ENCODE peak calls at places on chromosome 3, in nine cellular contexts. One of them, this sample, is unnamed.

GRCh38 chr3:65328148-65328547 is 640.3 kb upstream of the ADAMTS9 start:
- DNase-seq in OCI-LY7: no peak
- DNase-seq in stimulated activated CD4-positive, alpha-beta T cell treated with anti-CD3 and anti-CD28 coated beads, Interleukin-4, amount 100 ng/mL, for 48 hours: no peak
- DNase-seq in fibroblast of mammary gland: no peak
- DNase-seq in head of caudate nucleus: no peak
- DNase-seq in AG10803: no peak
- DNase-seq in GM03348: no peak
- DNase-seq in HT1080: no peak
- DNase-seq in AG08396: no peak
- DNase-seq in this sample: no peak

GRCh38 chr3:115322901-115323300 is 175.8 kb upstream of the ZBTB20 start:
- DNase-seq in OCI-LY7: no peak
- DNase-seq in HT1080: no peak
- DNase-seq in GM03348: no peak
- DNase-seq in AG08396: no peak
- DNase-seq in AG10803: no peak
- DNase-seq in head of caudate nucleus: no peak
- DNase-seq in stimulated activated CD4-positive, alpha-beta T cell treated with anti-CD3 and anti-CD28 coated beads, Interleukin-4, amount 100 ng/mL, for 48 hours: no peak
- DNase-seq in fibroblast of mammary gland: no peak
- DNase-seq in this sample: no peak

GRCh38 chr3:149703474-149703873 is 45.6 kb upstream of the WWTR1 start:
- DNase-seq in AG08396: no peak
- DNase-seq in head of caudate nucleus: no peak
- DNase-seq in OCI-LY7: no peak
- DNase-seq in HT1080: no peak
- DNase-seq in GM03348: peak; percentile 46
- DNase-seq in fibroblast of mammary gland: peak; percentile 98
- DNase-seq in AG10803: peak; percentile 94
- DNase-seq in stimulated activated CD4-positive, alpha-beta T cell treated with anti-CD3 and anti-CD28 coated beads, Interleukin-4, amount 100 ng/mL, for 48 hours: no peak
- DNase-seq in this sample: no peak

GRCh38 chr3:178369811-178370210 is 166.4 kb upstream of the KCNMB2 start:
- DNase-seq in HT1080: no peak
- DNase-seq in head of caudate nucleus: no peak
- DNase-seq in AG10803: no peak
- DNase-seq in fibroblast of mammary gland: no peak
- DNase-seq in stimulated activated CD4-positive, alpha-beta T cell treated with anti-CD3 and anti-CD28 coated beads, Interleukin-4, amount 100 ng/mL, for 48 hours: no peak
- DNase-seq in GM03348: no peak
- DNase-seq in OCI-LY7: no peak
- DNase-seq in AG08396: no peak
- DNase-seq in this sample: no peak

GRCh38 chr3:182671942-182672341 is 121.4 kb upstream of the ATP11B start:
- DNase-seq in AG10803: peak; percentile 81
- DNase-seq in stimulated activated CD4-positive, alpha-beta T cell treated with anti-CD3 and anti-CD28 coated beads, Interleukin-4, amount 100 ng/mL, for 48 hours: no peak
- DNase-seq in AG08396: no peak
- DNase-seq in HT1080: peak; percentile 49
- DNase-seq in OCI-LY7: no peak
- DNase-seq in head of caudate nucleus: peak; percentile 50
- DNase-seq in fibroblast of mammary gland: peak; percentile 59
- DNase-seq in GM03348: peak; percentile 35
- DNase-seq in this sample: no peak

GRCh38 chr3:179677884-179678283 is 25.0 kb downstream of the USP13 start:
- DNase-seq in HT1080: no peak
- DNase-seq in stimulated activated CD4-positive, alpha-beta T cell treated with anti-CD3 and anti-CD28 coated beads, Interleukin-4, amount 100 ng/mL, for 48 hours: no peak
- DNase-seq in AG08396: no peak
- DNase-seq in AG10803: no peak
- DNase-seq in GM03348: no peak
- DNase-seq in OCI-LY7: no peak
- DNase-seq in fibroblast of mammary gland: no peak
- DNase-seq in head of caudate nucleus: no peak
- DNase-seq in this sample: no peak

GRCh38 chr3:73621388-73621787 is 3.4 kb downstream of the PDZRN3 start:
- DNase-seq in stimulated activated CD4-positive, alpha-beta T cell treated with anti-CD3 and anti-CD28 coated beads, Interleukin-4, amount 100 ng/mL, for 48 hours: no peak
- DNase-seq in AG10803: no peak
- DNase-seq in OCI-LY7: no peak
- DNase-seq in AG08396: no peak
- DNase-seq in fibroblast of mammary gland: no peak
- DNase-seq in head of caudate nucleus: peak; percentile 16
- DNase-seq in HT1080: no peak
- DNase-seq in GM03348: peak; percentile 20
- DNase-seq in this sample: no peak

GRCh38 chr3:149247929-149248691 is 26.5 kb upstream of the CP start:
- DNase-seq in GM03348: no peak
- DNase-seq in fibroblast of mammary gland: no peak
- DNase-seq in AG10803: no peak
- DNase-seq in stimulated activated CD4-positive, alpha-beta T cell treated with anti-CD3 and anti-CD28 coated beads, Interleukin-4, amount 100 ng/mL, for 48 hours: no peak
- DNase-seq in AG08396: no peak
- DNase-seq in HT1080: peak; percentile 36
- DNase-seq in OCI-LY7: peak; percentile 49
- DNase-seq in head of caudate nucleus: peak; percentile 36
- DNase-seq in this sample: no peak

GRCh38 chr3:13427662-13428603 is 7.8 kb upstream of the NUP210 start:
- DNase-seq in HT1080: no peak
- DNase-seq in head of caudate nucleus: no peak
- DNase-seq in OCI-LY7: peak; percentile 89
- DNase-seq in fibroblast of mammary gland: no peak
- DNase-seq in GM03348: no peak
- DNase-seq in stimulated activated CD4-positive, alpha-beta T cell treated with anti-CD3 and anti-CD28 coated beads, Interleukin-4, amount 100 ng/mL, for 48 hours: no peak
- DNase-seq in AG08396: no peak
- DNase-seq in AG10803: no peak
- DNase-seq in this sample: no peak

GRCh38 chr3:64303881-64304280 is 78.6 kb upstream of the PRICKLE2 start:
- DNase-seq in head of caudate nucleus: no peak
- DNase-seq in GM03348: no peak
- DNase-seq in HT1080: no peak
- DNase-seq in fibroblast of mammary gland: no peak
- DNase-seq in AG10803: no peak
- DNase-seq in stimulated activated CD4-positive, alpha-beta T cell treated with anti-CD3 and anti-CD28 coated beads, Interleukin-4, amount 100 ng/mL, for 48 hours: no peak
- DNase-seq in AG08396: no peak
- DNase-seq in OCI-LY7: no peak
- DNase-seq in this sample: no peak

GRCh38 chr3:178146406-178146831 is 389.8 kb upstream of the KCNMB2 start:
- DNase-seq in fibroblast of mammary gland: no peak
- DNase-seq in GM03348: peak; percentile 7
- DNase-seq in AG08396: no peak
- DNase-seq in HT1080: no peak
- DNase-seq in OCI-LY7: no peak
- DNase-seq in stimulated activated CD4-positive, alpha-beta T cell treated with anti-CD3 and anti-CD28 coated beads, Interleukin-4, amount 100 ng/mL, for 48 hours: no peak
- DNase-seq in AG10803: peak; percentile 42
- DNase-seq in head of caudate nucleus: no peak
- DNase-seq in this sample: no peak

GRCh38 chr3:46895204-46895660 is 17.7 kb downstream of the PTH1R start:
- DNase-seq in HT1080: peak; percentile 46
- DNase-seq in AG10803: peak; percentile 33
- DNase-seq in fibroblast of mammary gland: peak; percentile 41
- DNase-seq in AG08396: peak; percentile 69
- DNase-seq in head of caudate nucleus: no peak
- DNase-seq in stimulated activated CD4-positive, alpha-beta T cell treated with anti-CD3 and anti-CD28 coated beads, Interleukin-4, amount 100 ng/mL, for 48 hours: peak; percentile 75
- DNase-seq in OCI-LY7: peak; percentile 74
- DNase-seq in GM03348: peak; percentile 78
- DNase-seq in this sample: peak; percentile 65

GRCh38 chr3:174325834-174326705 is 533.1 kb upstream of the NAALADL2 start:
- DNase-seq in AG10803: peak; percentile 95
- DNase-seq in head of caudate nucleus: no peak
- DNase-seq in stimulated activated CD4-positive, alpha-beta T cell treated with anti-CD3 and anti-CD28 coated beads, Interleukin-4, amount 100 ng/mL, for 48 hours: no peak
- DNase-seq in fibroblast of mammary gland: peak; percentile 67
- DNase-seq in OCI-LY7: no peak
- DNase-seq in GM03348: peak; percentile 37
- DNase-seq in AG08396: peak; percentile 20
- DNase-seq in HT1080: no peak
- DNase-seq in this sample: no peak

GRCh38 chr3:70358978-70359580 is 46.6 kb upstream of the MDFIC2 start:
- DNase-seq in HT1080: peak; percentile 23
- DNase-seq in fibroblast of mammary gland: peak; percentile 43
- DNase-seq in GM03348: peak; percentile 24
- DNase-seq in head of caudate nucleus: no peak
- DNase-seq in AG08396: peak; percentile 19
- DNase-seq in OCI-LY7: peak; percentile 13
- DNase-seq in stimulated activated CD4-positive, alpha-beta T cell treated with anti-CD3 and anti-CD28 coated beads, Interleukin-4, amount 100 ng/mL, for 48 hours: no peak
- DNase-seq in AG10803: peak; percentile 34
- DNase-seq in this sample: peak; percentile 39

GRCh38 chr3:13877911-13878710 is 1.8 kb downstream of the WNT7A start:
- DNase-seq in head of caudate nucleus: no peak
- DNase-seq in AG08396: no peak
- DNase-seq in HT1080: no peak
- DNase-seq in stimulated activated CD4-positive, alpha-beta T cell treated with anti-CD3 and anti-CD28 coated beads, Interleukin-4, amount 100 ng/mL, for 48 hours: no peak
- DNase-seq in OCI-LY7: no peak
- DNase-seq in AG10803: no peak
- DNase-seq in fibroblast of mammary gland: no peak
- DNase-seq in GM03348: peak; percentile 25
- DNase-seq in this sample: no peak